ENCODE peak calls at places on chromosomes 1 and 21, in nine cellular contexts. G, P, R, A, J, U, D, Q and F are unnamed samples.

GRCh38 chr1:161219078-161219892 is 4.1 kb downstream of the APOA2 start:
- DNase-seq in G (no peak), Q (no peak), R (no peak), A (no peak), U (no peak), J (no peak), P (peak; percentile 45), D (no peak), F (no peak)

GRCh38 chr1:192575499-192576189 is at the start of gene RGS1:
- DNase-seq in P (no peak), G (no peak), U (no peak), J (no peak), D (no peak), Q (no peak), A (peak; percentile 78), R (no peak), F (no peak)

GRCh38 chr1:221708987-221709386 is 32.9 kb downstream of the DUSP10 start:
- DNase-seq in J (no peak), A (no peak), Q (peak; percentile 56), R (peak; percentile 88), U (no peak), G (peak; percentile 73), P (peak; percentile 85), D (peak; percentile 68), F (no peak)

GRCh38 chr1:46532498-46533178 is 18.8 kb downstream of the KNCN start:
- DNase-seq in D (peak; percentile 90), G (peak; percentile 86), A (peak; percentile 89), P (no peak), R (peak; percentile 53), Q (peak; percentile 41), J (no peak), U (peak; percentile 74), F (no peak)

GRCh38 chr21:34693192-34693810 is 24.5 kb downstream of the CLIC6 start:
- DNase-seq in D (peak; percentile 78), U (peak; percentile 23), R (peak; percentile 58), J (peak; percentile 36), Q (no peak), P (peak; percentile 55), A (peak; percentile 62), G (peak; percentile 43), F (peak; percentile 40)

GRCh38 chr1:27544818-27545612 is 55.0 kb upstream of the WASF2 start:
- DNase-seq in G (no peak), U (no peak), J (peak; percentile 51), Q (no peak), D (no peak), A (no peak), P (no peak), R (no peak), F (no peak)

GRCh38 chr1:2604854-2605753 is 18.5 kb downstream of the PRXL2B start:
- DNase-seq in R (no peak), A (no peak), P (no peak), D (no peak), U (no peak), G (no peak), Q (no peak), J (no peak), F (no peak)

GRCh38 chr1:157878059-157878458 is 36.5 kb upstream of the CD5L start:
- DNase-seq in P (peak; percentile 45), J (peak; percentile 12), R (no peak), D (peak; percentile 63), Q (no peak), G (no peak), U (no peak), A (no peak), F (peak; percentile 3)

GRCh38 chr1:39195166-39196111 is 9.1 kb upstream of the MACF1 start:
- DNase-seq in D (no peak), R (no peak), P (no peak), A (no peak), Q (no peak), G (no peak), U (no peak), J (no peak), F (no peak)